ENCODE peak calls at places on chromosomes 1 and 21, in four cellular contexts. One of them, this sample, is unnamed.

GRCh38 chr1:181919729-181919991 is 141.9 kb downstream of the ZNF648 start:
- DNase-seq in HepG2: no peak
- DNase-seq in K562: no peak
- DNase-seq in HCT116: no peak
- DNase-seq in this sample: no peak

GRCh38 chr1:100989306-100990077 is 36.1 kb downstream of the DPH5 start:
- DNase-seq in HepG2: no peak
- DNase-seq in HCT116: no peak
- DNase-seq in K562: no peak
- DNase-seq in this sample: no peak

GRCh38 chr1:156814571-156815260 is 1.9 kb downstream of the SH2D2A start:
- DNase-seq in HCT116: no peak
- DNase-seq in K562: no peak
- DNase-seq in HepG2: no peak
- DNase-seq in this sample: no peak

GRCh38 chr1:159937014-159937750 is 8.2 kb downstream of the IGSF9 start:
- DNase-seq in HepG2: no peak
- DNase-seq in K562: no peak
- DNase-seq in HCT116: no peak
- DNase-seq in this sample: no peak

GRCh38 chr1:84944767-84945486 is 51.9 kb upstream of the LPAR3 start:
- DNase-seq in K562: peak; percentile 71
- DNase-seq in HCT116: peak; percentile 90
- DNase-seq in HepG2: peak; percentile 84
- DNase-seq in this sample: peak; percentile 63

GRCh38 chr1:159791461-159791860 is 10.7 kb downstream of the DUSP23 start:
- DNase-seq in HCT116: no peak
- DNase-seq in HepG2: no peak
- DNase-seq in K562: no peak
- DNase-seq in this sample: no peak

GRCh38 chr1:15332525-15332924 is 77.2 kb upstream of the EFHD2 start:
- DNase-seq in HCT116: no peak
- DNase-seq in K562: no peak
- DNase-seq in HepG2: no peak
- DNase-seq in this sample: no peak

GRCh38 chr1:154971341-154971998 is 923 bp upstream of the SHC1 start:
- DNase-seq in HepG2: no peak
- DNase-seq in K562: no peak
- DNase-seq in HCT116: no peak
- DNase-seq in this sample: no peak

GRCh38 chr1:150813028-150813707 is 5.1 kb upstream of the CTSK start:
- DNase-seq in HCT116: peak; percentile 16
- DNase-seq in K562: peak; percentile 46
- DNase-seq in HepG2: peak; percentile 36
- DNase-seq in this sample: peak; percentile 55

GRCh38 chr1:57319165-57319564 is 104.7 kb downstream of the DAB1 start:
- DNase-seq in K562: no peak
- DNase-seq in HepG2: no peak
- DNase-seq in HCT116: no peak
- DNase-seq in this sample: no peak

GRCh38 chr1:172411791-172412338 is 8.6 kb upstream of the C1orf105 start:
- DNase-seq in HepG2: no peak
- DNase-seq in HCT116: no peak
- DNase-seq in K562: no peak
- DNase-seq in this sample: no peak

GRCh38 chr1:237759371-237759770 is 131.4 kb downstream of the ZP4 start:
- DNase-seq in HepG2: no peak
- DNase-seq in K562: no peak
- DNase-seq in HCT116: no peak
- DNase-seq in this sample: no peak

GRCh38 chr1:22780696-22781095 is 70.1 kb downstream of the EPHB2 start:
- DNase-seq in HCT116: peak; percentile 64
- DNase-seq in HepG2: no peak
- DNase-seq in K562: peak; percentile 99
- DNase-seq in this sample: peak; percentile 86
- TF ChIP-seq JUND in HCT116: no peak
- TF ChIP-seq JUND in HepG2: no peak
- TF ChIP-seq JUND in K562: no peak
- TF ChIP-seq JUND in this sample: no peak

GRCh38 chr1:26723013-26723991 is 27.5 kb downstream of the ARID1A start:
- DNase-seq in HCT116: peak; percentile 21
- DNase-seq in K562: peak; percentile 89
- DNase-seq in HepG2: peak; percentile 82
- DNase-seq in this sample: peak; percentile 86
- TF ChIP-seq ELF1 in HCT116: no peak
- TF ChIP-seq ELF1 in K562: no peak
- TF ChIP-seq ELF1 in HepG2: peak; percentile 16
- TF ChIP-seq ELF1 in this sample: no peak

GRCh38 chr1:30409476-30410152 is 313.8 kb downstream of the MATN1 start:
- DNase-seq in HCT116: no peak
- DNase-seq in K562: no peak
- DNase-seq in HepG2: no peak
- DNase-seq in this sample: no peak
- TF ChIP-seq JUND in HCT116: no peak
- TF ChIP-seq JUND in K562: no peak
- TF ChIP-seq JUND in HepG2: no peak
- TF ChIP-seq JUND in this sample: no peak

DNA sequence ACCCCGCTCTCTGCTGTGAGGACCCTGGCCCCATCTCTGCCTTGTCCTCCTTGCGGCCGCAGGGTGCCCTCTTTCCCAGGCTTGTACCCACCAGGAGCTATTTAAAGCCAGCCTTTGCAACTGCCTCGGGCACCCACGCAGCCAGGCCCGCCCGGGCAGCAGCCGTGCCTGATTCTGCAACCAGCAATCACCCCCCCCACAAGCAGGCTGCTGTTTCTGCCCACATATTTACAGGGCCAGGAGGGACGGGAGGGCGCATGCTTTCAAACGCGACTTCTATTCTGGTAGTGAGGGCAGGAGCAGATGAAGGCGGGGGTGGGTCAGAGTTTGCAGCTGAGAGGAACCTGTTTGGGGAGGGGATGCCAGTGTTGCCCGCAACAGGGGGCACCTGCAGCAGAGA is 13.6 kb downstream of the GABRD start:
- DNase-seq in HepG2: no peak
- DNase-seq in HCT116: no peak
- DNase-seq in K562: no peak
- DNase-seq in this sample: peak; percentile 79
- TF ChIP-seq ELF1 in HepG2: no peak
- TF ChIP-seq ELF1 in HCT116: no peak
- TF ChIP-seq ELF1 in K562: no peak
- TF ChIP-seq ELF1 in this sample: no peak

DNA sequence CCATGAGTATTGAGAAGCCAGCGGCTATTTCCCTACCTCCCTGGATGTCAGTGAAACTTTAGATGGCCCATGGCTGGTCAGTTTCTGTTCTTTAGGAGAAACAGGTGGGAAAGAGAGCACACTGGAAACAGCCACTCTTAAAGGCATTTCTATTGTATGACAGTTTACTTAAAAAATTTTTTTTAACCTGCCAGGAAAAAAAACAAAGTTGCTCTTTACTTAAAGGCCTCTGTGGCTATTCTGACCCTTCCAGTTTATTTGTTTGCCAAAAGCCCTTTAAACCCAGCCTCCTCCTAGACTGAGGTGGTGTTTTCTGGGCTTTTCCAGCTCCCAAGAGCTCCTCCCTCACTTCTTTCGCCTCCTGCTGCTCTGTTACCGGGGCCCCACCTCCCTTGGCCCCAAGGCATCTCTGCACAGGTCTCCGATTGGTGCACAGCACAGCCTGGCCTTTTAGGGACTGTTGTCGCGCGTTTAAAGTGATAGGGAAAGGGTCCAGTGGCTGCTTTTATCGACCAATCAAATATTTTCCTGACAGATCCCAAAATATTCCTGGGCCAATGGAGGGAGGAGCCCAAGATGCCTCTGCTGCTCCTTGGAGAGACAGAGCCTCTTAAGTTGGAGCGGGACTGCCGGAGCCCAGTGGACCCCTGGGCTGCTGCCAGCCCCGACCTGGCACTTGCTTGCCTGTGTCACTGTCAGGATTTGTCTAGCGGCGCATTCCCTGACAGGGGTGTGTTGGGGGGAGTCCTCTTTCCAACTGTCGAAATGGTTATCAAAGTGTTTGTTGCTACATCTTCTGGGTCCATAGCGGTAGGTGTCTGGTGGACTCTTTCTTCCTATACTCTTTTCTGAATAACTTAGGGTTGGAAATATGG is at the start of gene SH3BGR:
- DNase-seq in HCT116: no peak
- DNase-seq in HepG2: no peak
- DNase-seq in K562: peak; percentile 75
- DNase-seq in this sample: peak; percentile 18
- TF ChIP-seq JUND in HCT116: no peak
- TF ChIP-seq JUND in HepG2: no peak
- TF ChIP-seq JUND in K562: no peak
- TF ChIP-seq JUND in this sample: no peak

GRCh38 chr1:19074361-19074901 is 118.0 kb upstream of the IFFO2 start:
- DNase-seq in HepG2: no peak
- DNase-seq in HCT116: no peak
- DNase-seq in K562: no peak
- DNase-seq in this sample: no peak
- TF ChIP-seq ELF1 in HepG2: no peak
- TF ChIP-seq ELF1 in HCT116: no peak
- TF ChIP-seq ELF1 in K562: no peak
- TF ChIP-seq ELF1 in this sample: no peak

DNA sequence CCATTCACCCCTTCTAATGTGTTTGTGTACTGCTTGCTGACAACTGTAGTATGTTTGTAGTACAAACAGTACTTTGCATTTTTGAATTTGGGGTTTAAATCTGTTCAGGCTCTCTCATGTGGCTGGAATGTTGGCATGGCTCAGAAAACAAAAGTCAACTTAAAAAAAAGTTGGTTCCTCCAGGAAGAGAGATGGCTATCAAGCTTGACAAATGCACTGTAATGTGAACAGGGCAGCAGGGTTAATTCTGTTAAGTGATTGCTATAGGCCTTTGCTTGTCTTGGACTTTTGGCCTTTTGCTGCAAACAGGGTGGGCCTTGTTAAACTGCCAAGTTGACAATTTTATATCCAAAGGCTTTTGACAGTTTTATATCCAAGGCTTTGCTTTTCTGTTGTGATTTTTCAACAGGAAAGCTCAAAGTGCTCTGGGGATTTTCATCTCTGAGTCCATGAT is 169.8 kb downstream of the LTN1 start:
- DNase-seq in HCT116: no peak
- DNase-seq in K562: no peak
- DNase-seq in HepG2: peak; percentile 3
- DNase-seq in this sample: peak; percentile 33
- TF ChIP-seq JUND in HCT116: no peak
- TF ChIP-seq JUND in K562: no peak
- TF ChIP-seq JUND in HepG2: no peak
- TF ChIP-seq JUND in this sample: peak; percentile 91

GRCh38 chr1:33130297-33130696 is 49.3 kb downstream of the AZIN2 start:
- DNase-seq in HCT116: no peak
- DNase-seq in K562: no peak
- DNase-seq in HepG2: no peak
- DNase-seq in this sample: no peak
- TF ChIP-seq ELF1 in HCT116: no peak
- TF ChIP-seq ELF1 in K562: no peak
- TF ChIP-seq ELF1 in HepG2: no peak
- TF ChIP-seq ELF1 in this sample: no peak

GRCh38 chr21:42098957-42099547 is 27.9 kb downstream of the UMODL1 start:
- DNase-seq in HepG2: no peak
- DNase-seq in HCT116: no peak
- DNase-seq in K562: no peak
- DNase-seq in this sample: no peak
- TF ChIP-seq JUND in HepG2: no peak
- TF ChIP-seq JUND in HCT116: no peak
- TF ChIP-seq JUND in K562: no peak
- TF ChIP-seq JUND in this sample: no peak